ENCODE peak calls at places on chromosomes 4 and X, in six cellular contexts. X, D, W, T, Q and V are unnamed samples.

GRCh38 chrX:24023972-24024664 is 2.9 kb downstream of the KLHL15 start:
- DNase-seq in X (no peak), D (no peak), W (peak; percentile 38), T (no peak), Q (no peak), V (no peak)

GRCh38 chr4:6763330-6763851 is 19.1 kb upstream of the KIAA0232 start:
- DNase-seq in X (no peak), D (no peak), W (no peak), T (no peak), Q (no peak), V (no peak)

GRCh38 chr4:2183394-2183793 is 58.5 kb downstream of the HAUS3 start:
- DNase-seq in X (no peak), D (no peak), W (no peak), T (no peak), Q (no peak), V (no peak)

GRCh38 chr4:8774071-8774470 is 97.6 kb downstream of the HMX1 start:
- DNase-seq in X (peak; percentile 33), D (no peak), W (no peak), T (no peak), Q (no peak), V (no peak)

GRCh38 chr4:28879900-28880299 is 1840.3 kb upstream of the PCDH7 start:
- DNase-seq in X (no peak), D (no peak), W (no peak), T (no peak), Q (no peak), V (no peak)

GRCh38 chr4:25013756-25014737 is 16.7 kb downstream of the LGI2 start:
- DNase-seq in X (no peak), D (no peak), W (peak; percentile 36), T (no peak), Q (no peak), V (no peak)

GRCh38 chr4:58807843-58808605 is 1697.8 kb upstream of the IGFBP7 start:
- DNase-seq in X (no peak), D (no peak), W (no peak), T (no peak), Q (no peak), V (no peak)

GRCh38 chr4:155667538-155668511 is 1.2 kb downstream of the GUCY1A1 start:
- DNase-seq in X (no peak), D (no peak), W (peak; percentile 60), T (no peak), Q (peak; percentile 68), V (no peak)

GRCh38 chrX:110012818-110013484 is 10.0 kb downstream of the TMEM164 start:
- DNase-seq in X (no peak), D (no peak), W (no peak), T (no peak), Q (no peak), V (no peak)

GRCh38 chrX:19840899-19841648 is 46.3 kb downstream of the SH3KBP1 start:
- DNase-seq in X (peak; percentile 61), D (peak; percentile 13), W (no peak), T (peak; percentile 15), Q (no peak), V (peak; percentile 40)

GRCh38 chr4:144788469-144788868 is 142.5 kb downstream of the HHIP start:
- DNase-seq in X (no peak), D (no peak), W (no peak), T (no peak), Q (no peak), V (no peak)

GRCh38 chr4:71120831-71121524 is 127.5 kb downstream of the DCK start:
- DNase-seq in X (no peak), D (no peak), W (no peak), T (no peak), Q (no peak), V (no peak)

GRCh38 chr4:118969359-118969758 is 80.7 kb downstream of the SYNPO2 start:
- DNase-seq in X (no peak), D (no peak), W (peak; percentile 63), T (no peak), Q (peak; percentile 57), V (no peak)

GRCh38 chrX:18983711-18984380 is at the start of gene PHKA2:
- DNase-seq in X (peak; percentile 49), D (no peak), W (peak; percentile 70), T (no peak), Q (peak; percentile 60), V (no peak)

GRCh38 chr4:154590329-154591006 is at the start of gene FGA:
- DNase-seq in X (no peak), D (no peak), W (peak; percentile 72), T (no peak), Q (no peak), V (no peak)

GRCh38 chrX:10516781-10517322 is 103.5 kb downstream of the MID1 start:
- DNase-seq in X (no peak), D (no peak), W (no peak), T (no peak), Q (no peak), V (no peak)

GRCh38 chr4:154416183-154416543 is 75.4 kb downstream of the DCHS2 start:
- DNase-seq in X (no peak), D (no peak), W (peak; percentile 37), T (no peak), Q (peak; percentile 17), V (no peak)

GRCh38 chrX:150036181-150036580 is 97.9 kb upstream of the EOLA2 start:
- DNase-seq in X (no peak), D (no peak), W (no peak), T (no peak), Q (no peak), V (no peak)

GRCh38 chr4:18390655-18391369 is 369.3 kb upstream of the LCORL start:
- DNase-seq in X (no peak), D (no peak), W (no peak), T (no peak), Q (no peak), V (no peak)

GRCh38 chrX:150507251-150507856 is 61.1 kb upstream of the MTM1 start:
- DNase-seq in X (no peak), D (no peak), W (no peak), T (no peak), Q (peak; percentile 50), V (no peak)

GRCh38 chr4:26873391-26874026 is 12.9 kb downstream of the STIM2 start:
- DNase-seq in X (peak; percentile 90), D (peak; percentile 69), W (no peak), T (peak; percentile 62), Q (no peak), V (no peak)

GRCh38 chr4:118215826-118216225 is 137.0 kb downstream of the PRSS12 start:
- DNase-seq in X (no peak), D (no peak), W (no peak), T (no peak), Q (no peak), V (no peak)

GRCh38 chrX:153877571-153878261 is 8.3 kb downstream of the L1CAM start:
- DNase-seq in X (no peak), D (no peak), W (no peak), T (no peak), Q (no peak), V (no peak)

GRCh38 chrX:153878969-153879653 is 6.9 kb downstream of the L1CAM start:
- DNase-seq in X (no peak), D (no peak), W (no peak), T (no peak), Q (no peak), V (no peak)

GRCh38 chrX:153880440-153880815 is 5.5 kb downstream of the L1CAM start:
- DNase-seq in X (no peak), D (no peak), W (no peak), T (no peak), Q (no peak), V (no peak)

GRCh38 chrX:153879741-153880439 is 6.1 kb downstream of the L1CAM start:
- DNase-seq in X (no peak), D (no peak), W (no peak), T (no peak), Q (no peak), V (no peak)

DNA sequence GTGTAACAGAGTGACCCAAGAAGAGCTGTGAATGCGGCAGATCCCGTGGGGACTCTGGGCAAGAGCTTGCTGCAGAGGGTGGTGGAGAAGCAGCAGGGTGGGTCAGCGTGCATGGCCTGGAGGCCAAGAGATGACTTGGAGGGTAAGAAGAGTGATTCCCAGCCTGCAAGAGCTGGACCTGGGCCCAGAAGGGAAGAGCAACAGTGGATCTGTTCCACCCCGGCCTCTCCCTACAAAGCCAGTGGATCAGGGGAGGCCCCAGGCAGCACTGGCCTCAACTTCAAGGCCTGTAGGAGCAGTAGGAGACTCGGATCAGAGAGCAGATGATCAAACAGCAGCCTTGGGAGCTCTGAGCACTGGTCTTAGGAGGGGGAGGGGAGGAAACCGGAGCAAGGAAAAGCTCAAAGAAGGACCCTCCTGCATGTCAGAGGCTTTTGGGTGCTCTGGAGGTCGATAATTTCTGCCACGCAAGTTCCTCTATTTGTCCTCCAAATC is 7.6 kb downstream of the L1CAM start:
- DNase-seq in X (no peak), D (no peak), W (no peak), T (no peak), Q (no peak), V (no peak)
- H3K4me1 ChIP-seq in X (no peaks in the 10 kb centered on the region), D (no peaks in the 10 kb centered on the region), W (no peaks in the 10 kb centered on the region), T (no peaks in the 10 kb centered on the region), Q (no peaks in the 10 kb centered on the region), V (no peaks in the 10 kb centered on the region)

DNA sequence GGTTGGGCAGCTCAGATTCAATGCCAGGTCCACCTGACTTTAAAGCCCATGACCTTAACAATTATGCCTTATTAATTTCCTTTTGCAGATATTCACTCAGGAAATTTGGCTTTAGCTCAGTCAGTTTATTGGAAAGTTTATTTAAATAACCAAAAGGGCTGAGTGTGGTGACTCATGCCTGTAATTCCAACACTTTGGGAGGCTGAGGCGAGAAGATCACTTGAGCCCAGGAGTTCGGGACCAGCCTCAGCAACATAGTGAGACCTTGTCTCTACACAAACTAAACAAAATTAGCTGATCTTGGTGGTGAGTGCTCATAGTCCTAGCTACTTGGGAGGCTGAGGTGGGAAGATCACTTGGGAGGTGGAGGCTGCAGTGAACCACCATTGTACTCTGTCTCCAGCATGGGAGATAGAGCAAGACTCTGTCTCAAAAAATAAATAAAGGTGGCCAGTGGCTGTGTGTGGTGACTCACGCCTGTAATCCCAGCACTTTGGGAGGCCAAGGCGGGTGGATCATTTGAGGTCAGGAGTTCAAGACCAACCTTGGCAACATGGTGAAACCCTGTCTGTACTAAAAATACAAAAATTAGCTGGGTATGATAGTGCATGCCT is 43.3 kb downstream of the RHOH start:
- DNase-seq in X (no peak), D (no peak), W (no peak), T (no peak), Q (no peak), V (no peak)
- H3K27ac ChIP-seq in X (peak overlapping the region; percentile 35), D (peak overlapping the region; percentile 85), W (no peak overlapping the region), T (no peak overlapping the region), Q (no peak overlapping the region), V (peak overlapping the region; percentile 79)

GRCh38 chrX:107420571-107420970 is 28.9 kb upstream of the FRMPD3 start:
- DNase-seq in X (no peak), D (no peak), W (no peak), T (no peak), Q (no peak), V (no peak)
- H3K4me1 ChIP-seq in X (no peaks in the 10 kb centered on the region), D (no peaks in the 10 kb centered on the region), W (no peaks in the 10 kb centered on the region), T (no peaks in the 10 kb centered on the region), Q (no peaks in the 10 kb centered on the region), V (no peaks in the 10 kb centered on the region)

DNA sequence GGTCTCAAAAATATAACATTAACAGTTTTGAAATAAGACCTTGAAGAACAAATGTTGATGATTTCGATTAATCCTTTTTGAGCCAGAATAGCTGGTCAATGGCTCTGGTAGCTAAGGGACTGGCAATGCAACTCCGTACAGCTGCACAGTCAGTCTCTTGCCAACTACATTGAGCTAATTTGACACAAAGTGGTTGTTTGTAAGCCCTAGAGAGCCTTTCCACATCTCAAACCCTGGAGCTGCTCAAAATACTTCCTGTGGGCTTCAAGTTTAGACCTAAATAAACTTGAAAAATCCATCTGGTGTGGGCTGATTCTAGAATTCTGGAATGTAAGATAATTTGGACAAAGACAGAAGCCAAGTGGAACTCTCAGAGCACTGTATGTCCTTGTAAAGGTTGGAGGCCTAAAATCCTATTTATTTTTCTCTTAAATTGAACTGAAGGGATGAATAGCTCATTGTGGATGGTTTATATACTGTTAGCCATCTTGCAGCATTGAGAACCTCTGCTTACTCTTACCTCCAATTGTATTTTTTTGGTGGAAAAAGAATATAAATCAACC is 380.8 kb downstream of the SPRY1 start:
- DNase-seq in X (no peak), D (no peak), W (no peak), T (no peak), Q (peak; percentile 28), V (no peak)
- H3K27ac ChIP-seq in X (no peak overlapping the region), D (no peak overlapping the region), W (no peak overlapping the region), T (no peak overlapping the region), Q (no peak overlapping the region), V (no peak overlapping the region)